ENCODE peak calls at places on chromosome 22, in nine cellular contexts. K is mammary epithelial cell, I is fibroblast of mammary gland, Z is stomach, B is Peyer's patch, A is HL-60, U is AG04450, E is IMR-90, W is kidney. N is an unnamed sample.

GRCh38 chr22:43385770-43386641 is 25.8 kb upstream of the MPPED1 start:
- DNase-seq in K (peak), A (peak), W (peak), I (peak), Z (peak), E (peak), B (peak), U (peak), N (peak)

GRCh38 chr22:23138584-23139469 is 3.0 kb downstream of the RSPH14 start:
- DNase-seq in W (no peak), Z (no peak), K (peak), U (no peak), E (no peak), A (no peak), B (no peak), I (no peak), N (no peak)

GRCh38 chr22:41380993-41381328 is 781 bp upstream of the TEF start:
- DNase-seq in E (peak), U (peak), B (no peak), Z (peak), W (no peak), I (peak), A (no peak), K (peak), N (peak)

GRCh38 chr22:32203181-32204105 is 1.4 kb downstream of the RFPL2 start:
- DNase-seq in I (no peak), K (no peak), B (no peak), U (no peak), W (no peak), E (no peak), Z (no peak), A (peak), N (no peak)

GRCh38 chr22:20751185-20751851 is 22.6 kb upstream of the SERPIND1 start:
- DNase-seq in I (no peak), Z (no peak), E (no peak), B (no peak), U (no peak), A (no peak), K (no peak), W (peak), N (peak)

GRCh38 chr22:38901111-38901641 is 29.2 kb upstream of the CBX6 start:
- DNase-seq in B (no peak), A (peak), W (no peak), Z (no peak), K (no peak), U (no peak), I (no peak), E (no peak), N (no peak)

GRCh38 chr22:40668611-40669390 is 10.5 kb upstream of the MCHR1 start:
- DNase-seq in E (peak), U (no peak), B (no peak), W (no peak), I (peak), K (peak), Z (no peak), A (no peak), N (peak)

GRCh38 chr22:31139866-31140716 is at the start of gene PLA2G3:
- DNase-seq in U (no peak), I (peak), W (peak), Z (peak), E (peak), B (no peak), A (no peak), K (no peak), N (peak)

GRCh38 chr22:41987276-41987675 is 11.3 kb upstream of the WBP2NL start:
- DNase-seq in W (no peak), A (no peak), B (peak), Z (no peak), U (no peak), I (no peak), K (no peak), E (no peak), N (no peak)

GRCh38 chr22:38868886-38869381 is 3.1 kb downstream of the CBX6 start:
- DNase-seq in K (peak), U (peak), A (peak), E (peak), I (peak), B (peak), Z (peak), W (peak), N (peak)

GRCh38 chr22:42962295-42963230 is 52.4 kb downstream of the PACSIN2 start:
- DNase-seq in K (peak), Z (peak), I (no peak), W (peak), B (peak), E (peak), A (peak), U (no peak), N (no peak)

GRCh38 chr22:33677536-33677935 is 242.7 kb downstream of the LARGE1 start:
- DNase-seq in E (no peak), W (no peak), K (no peak), B (no peak), Z (no peak), A (no peak), U (no peak), I (no peak), N (no peak)

GRCh38 chr22:24845036-24845918 is 39.3 kb downstream of the SGSM1 start:
- DNase-seq in K (no peak), W (no peak), E (peak), I (peak), Z (no peak), B (no peak), U (no peak), A (peak), N (peak)

GRCh38 chr22:50506611-50507420 is 686 bp downstream of the LMF2 start:
- DNase-seq in E (no peak), A (no peak), U (no peak), K (peak), B (no peak), W (no peak), Z (no peak), I (no peak), N (no peak)

GRCh38 chr22:45977003-45977395 is at the start of gene WNT7B:
- DNase-seq in W (no peak), U (no peak), B (no peak), A (no peak), I (no peak), Z (no peak), E (no peak), K (peak), N (no peak)

GRCh38 chr22:23269441-23270211 is 89.3 kb downstream of the BCR start:
- DNase-seq in K (no peak), W (no peak), I (no peak), E (no peak), Z (no peak), U (no peak), A (no peak), B (peak), N (no peak)

GRCh38 chr22:46240506-46240905 is 9.6 kb downstream of the CDPF1 start:
- DNase-seq in U (no peak), K (no peak), Z (no peak), A (peak), W (no peak), B (no peak), E (no peak), I (no peak), N (no peak)

GRCh38 chr22:31852691-31853370 is 91.5 kb upstream of the YWHAH start:
- DNase-seq in A (no peak), K (no peak), Z (no peak), B (no peak), E (peak), U (no peak), I (peak), W (no peak), N (peak)

GRCh38 chr22:41739576-41739975 is 40.3 kb downstream of the MEI1 start:
- DNase-seq in U (no peak), E (no peak), A (no peak), I (no peak), K (no peak), W (no peak), B (no peak), Z (no peak), N (no peak)

GRCh38 chr22:44870021-44870420 is 117.6 kb downstream of the ARHGAP8 start:
- DNase-seq in I (peak), A (no peak), K (peak), B (no peak), Z (no peak), W (peak), U (no peak), E (peak), N (peak)

GRCh38 chr22:23302171-23303002 is 122.1 kb downstream of the BCR start:
- DNase-seq in I (no peak), B (no peak), Z (no peak), W (peak), K (no peak), A (no peak), U (no peak), E (no peak), N (peak)

GRCh38 chr22:32731372-32731771 is 70.1 kb upstream of the TIMP3 start:
- DNase-seq in B (no peak), I (no peak), W (no peak), U (no peak), Z (no peak), E (no peak), K (no peak), A (no peak), N (no peak)

GRCh38 chr22:24414984-24415945 is 12.1 kb upstream of the ADORA2A start:
- DNase-seq in I (no peak), W (peak), U (no peak), A (no peak), K (no peak), E (peak), Z (no peak), B (no peak), N (no peak)

GRCh38 chr22:46660604-46661201 is 40.5 kb downstream of the GRAMD4 start:
- DNase-seq in A (no peak), U (no peak), B (peak), W (peak), E (no peak), Z (peak), K (peak), I (no peak), N (no peak)

GRCh38 chr22:23752090-23752691 is 1.3 kb upstream of the ZNF70 start:
- DNase-seq in E (no peak), K (no peak), W (no peak), U (no peak), I (no peak), B (peak), A (peak), Z (no peak), N (no peak)

GRCh38 chr22:20235453-20235991 is 32.6 kb downstream of the RTN4R start:
- DNase-seq in U (no peak), W (no peak), A (no peak), Z (no peak), E (no peak), I (no peak), K (no peak), B (no peak), N (no peak)

DNA sequence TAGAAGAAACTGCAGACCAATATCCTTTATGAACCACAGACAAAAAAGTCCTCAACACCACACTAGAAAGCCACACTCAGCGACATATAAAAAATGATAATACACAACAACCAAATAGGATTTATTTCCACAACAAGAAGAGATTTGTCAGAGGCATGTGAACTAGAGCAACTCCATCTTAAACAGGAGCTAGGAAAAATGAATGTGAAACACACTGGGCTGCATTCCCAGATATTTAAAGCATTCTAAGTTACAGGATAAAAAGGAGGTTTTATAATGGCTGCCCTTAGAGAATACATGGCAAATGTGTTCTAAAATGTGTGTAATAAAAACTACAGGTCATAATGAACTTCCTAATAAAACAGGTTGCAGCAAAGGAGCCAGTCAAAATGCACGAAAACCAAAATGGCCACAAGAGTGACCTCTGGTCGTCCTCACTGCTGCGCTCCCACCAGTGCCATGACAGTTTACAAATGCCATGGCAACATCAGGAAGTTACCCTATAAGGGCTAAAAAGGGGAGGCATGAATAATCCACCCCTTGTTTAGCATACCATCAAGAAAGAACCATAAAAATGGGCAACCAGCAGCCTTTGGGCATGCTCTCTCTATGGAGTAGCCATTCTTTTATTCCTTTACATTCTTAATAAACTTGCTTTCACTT is 21.8 kb downstream of the XKR3 start:
- DNase-seq in U (no peak), E (no peak), I (no peak), A (no peak), K (no peak), B (no peak), Z (no peak), W (no peak), N (no peak)
- H3K4me3 ChIP-seq in U (no peak), E (no peak), I (no peak), A (no peak), K (no peak), B (no peak), Z (no peak), W (no peak), N (no peak)

DNA sequence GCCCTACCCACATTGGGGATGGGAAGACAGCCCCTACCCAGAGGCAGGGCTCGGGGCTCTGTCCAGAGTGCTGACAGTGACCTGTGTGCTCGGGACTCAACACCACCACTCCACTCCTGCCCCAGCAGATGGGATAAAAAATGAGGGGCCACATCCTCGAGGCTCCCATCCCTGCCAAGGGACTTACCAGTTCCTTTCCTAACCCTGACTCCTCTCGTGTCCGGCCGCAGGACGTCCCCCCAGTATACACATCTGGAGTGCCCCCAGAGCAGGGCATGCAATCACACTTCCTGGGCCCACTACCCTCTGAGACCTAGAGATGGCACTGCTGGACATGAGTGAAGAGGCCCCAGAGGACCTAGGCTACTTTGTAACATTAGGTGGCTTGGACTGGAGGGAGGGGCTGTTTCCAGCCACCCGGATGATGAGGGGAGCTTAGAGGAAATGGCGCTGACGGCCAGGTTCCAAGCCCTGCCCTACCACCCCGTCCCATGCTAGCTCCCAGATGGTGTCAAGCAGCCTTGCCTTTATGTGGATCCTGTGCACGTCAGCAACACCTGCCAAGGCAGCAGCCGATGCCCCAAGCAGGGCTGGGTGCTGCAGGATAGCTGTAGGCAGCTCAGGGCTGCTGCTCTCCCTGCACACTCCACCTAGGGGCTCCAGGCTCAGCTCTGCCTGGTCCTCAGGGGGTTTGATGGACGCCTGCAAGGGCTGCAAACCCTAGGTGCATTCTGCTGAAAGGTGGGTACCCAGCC is 86.6 kb downstream of the DGCR2 start:
- DNase-seq in I (no peak), B (peak), K (no peak), Z (peak), A (peak), U (no peak), W (peak), E (no peak), N (no peak)
- TF ChIP-seq CTCF in I (no peak), B (no peak), K (peak), Z (no peak), A (no peak), U (no peak), W (no peak), E (no peak), N (no peak)

GRCh38 chr22:49470741-49471134 is 356.9 kb downstream of the BRD1 start:
- DNase-seq in U (no peak), A (no peak), I (no peak), B (no peak), E (no peak), W (no peak), Z (no peak), K (no peak), N (no peak)
- H3K4me3 ChIP-seq in U (no peak), A (no peak), I (no peak), B (no peak), E (no peak), W (no peak), Z (no peak), K (no peak), N (no peak)

GRCh38 chr22:47841166-47841565 is 1078.7 kb downstream of the TBC1D22A start:
- DNase-seq in K (no peak), Z (no peak), I (no peak), A (no peak), U (no peak), B (no peak), W (no peak), E (no peak), N (no peak)

GRCh38 chr22:47835726-47836125 is 1073.3 kb downstream of the TBC1D22A start:
- DNase-seq in W (no peak), U (no peak), E (peak), K (peak), I (peak), B (no peak), Z (no peak), A (no peak), N (peak)

GRCh38 chr22:47836957-47837356 is 1074.5 kb downstream of the TBC1D22A start:
- DNase-seq in Z (no peak), E (no peak), K (no peak), U (no peak), B (no peak), A (no peak), I (peak), W (no peak), N (peak)

GRCh38 chr22:47839586-47840245 is 1077.3 kb downstream of the TBC1D22A start:
- DNase-seq in I (no peak), W (no peak), U (no peak), B (no peak), E (no peak), Z (no peak), A (no peak), K (no peak), N (no peak)

GRCh38 chr22:47837703-47838102 is 1075.3 kb downstream of the TBC1D22A start:
- DNase-seq in A (peak), K (peak), W (no peak), U (no peak), E (no peak), I (peak), B (no peak), Z (no peak), N (peak)
- TF ChIP-seq CTCF in A (peak), K (peak), W (no peak), U (peak), E (peak), I (peak), B (no peak), Z (no peak), N (peak)

GRCh38 chr22:35409783-35410662 is 10.1 kb downstream of the MCM5 start:
- DNase-seq in U (no peak), B (peak), K (no peak), W (no peak), Z (no peak), E (no peak), A (peak), I (no peak), N (no peak)

GRCh38 chr22:35413624-35414023 is 13.7 kb downstream of the MCM5 start:
- DNase-seq in A (no peak), K (no peak), U (no peak), W (no peak), Z (no peak), B (no peak), I (no peak), E (no peak), N (no peak)

GRCh38 chr22:35410663-35411034 is 10.7 kb downstream of the MCM5 start:
- DNase-seq in I (no peak), E (no peak), B (no peak), U (no peak), A (no peak), Z (no peak), W (no peak), K (no peak), N (no peak)

GRCh38 chr22:35407352-35407751 is 7.4 kb downstream of the MCM5 start:
- DNase-seq in B (no peak), U (no peak), E (no peak), A (peak), W (no peak), K (no peak), I (no peak), Z (no peak), N (no peak)

GRCh38 chr22:35411112-35411511 is 11.2 kb downstream of the MCM5 start:
- DNase-seq in B (peak), W (no peak), E (no peak), A (no peak), U (no peak), Z (no peak), I (no peak), K (no peak), N (no peak)
- H3K4me3 ChIP-seq in B (no peak), W (no peak), E (no peak), A (no peak), U (no peak), Z (no peak), I (no peak), K (no peak), N (no peak)

DNA sequence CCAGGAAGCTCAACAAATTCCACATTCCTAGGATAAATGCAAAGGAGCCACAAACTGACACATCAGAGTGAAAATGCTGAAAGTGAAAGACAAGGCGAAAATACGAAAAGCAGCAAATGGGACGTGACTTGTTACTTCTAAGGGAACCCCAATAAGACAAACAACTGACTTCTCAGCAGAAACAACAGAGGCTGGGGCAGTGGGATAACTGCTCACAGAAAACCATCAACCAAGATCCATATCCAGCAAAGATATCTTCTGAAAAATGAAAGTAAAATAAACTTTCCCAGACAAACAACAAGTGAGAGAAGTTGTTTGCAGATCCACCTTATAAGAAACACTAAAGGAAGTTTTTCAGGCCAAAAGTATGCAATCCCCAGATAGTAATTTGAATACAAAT is 72.1 kb downstream of the DGCR2 start:
- DNase-seq in B (no peak), I (no peak), Z (no peak), A (no peak), U (no peak), K (no peak), W (no peak), E (no peak), N (no peak)
- TF ChIP-seq CTCF in B (no peak), I (no peak), Z (no peak), A (no peak), U (no peak), K (no peak), W (no peak), E (no peak), N (no peak)

GRCh38 chr22:37744589-37744988 is 47.7 kb downstream of the TRIOBP start:
- DNase-seq in B (no peak), A (no peak), E (no peak), U (no peak), K (no peak), Z (no peak), W (no peak), I (no peak), N (no peak)
- H3K4me3 ChIP-seq in B (no peak), A (no peak), E (no peak), U (no peak), K (no peak), Z (no peak), W (no peak), I (no peak), N (no peak)

GRCh38 chr22:29201722-29202230 is 3.9 kb upstream of the EMID1 start:
- DNase-seq in U (no peak), I (no peak), K (no peak), Z (no peak), W (peak), E (no peak), A (no peak), B (no peak), N (no peak)

GRCh38 chr22:29203883-29204282 is 1.8 kb upstream of the EMID1 start:
- DNase-seq in E (no peak), Z (no peak), U (no peak), I (no peak), W (no peak), K (no peak), B (no peak), A (no peak), N (no peak)

GRCh38 chr22:29203456-29203855 is 2.2 kb upstream of the EMID1 start:
- DNase-seq in B (no peak), W (peak), Z (no peak), E (no peak), U (no peak), K (no peak), A (no peak), I (no peak), N (no peak)

GRCh38 chr22:29200901-29201300 is 4.8 kb upstream of the EMID1 start:
- DNase-seq in B (no peak), A (no peak), I (no peak), W (no peak), E (no peak), U (no peak), K (no peak), Z (no peak), N (no peak)

GRCh38 chr22:29202231-29203192 is 3.2 kb upstream of the EMID1 start:
- DNase-seq in Z (peak), U (no peak), K (no peak), E (peak), B (peak), W (peak), A (peak), I (peak), N (peak)
- TF ChIP-seq CTCF in Z (peak), U (peak), K (peak), E (peak), B (no peak), W (peak), A (peak), I (peak), N (peak)

N was measured in cardiac fibroblast.